ENCODE peak calls at places on chromosomes 16 and 17, in seven cellular contexts. F, R, A, B, K, Q and T are unnamed samples.

GRCh38 chr16:87153326-87153725 is 163.9 kb downstream of the C16orf95 start:
- DNase-seq in F (no peak), R (no peak), A (no peak), B (no peak), K (no peak), Q (no peak), T (no peak)

GRCh38 chr16:1723450-1724147 is 17.6 kb downstream of the MAPK8IP3 start:
- DNase-seq in F (peak), R (peak), A (peak), B (peak), K (no peak), Q (no peak), T (no peak)

GRCh38 chr16:49932943-49933342 is 77.0 kb upstream of the ZNF423 start:
- DNase-seq in F (no peak), R (peak), A (no peak), B (no peak), K (no peak), Q (no peak), T (no peak)

GRCh38 chr17:50380369-50381259 is 7.6 kb downstream of the EME1 start:
- DNase-seq in F (no peak), R (peak), A (no peak), B (no peak), K (no peak), Q (no peak), T (no peak)

GRCh38 chr17:16040710-16041251 is 41.2 kb downstream of the TTC19 start:
- DNase-seq in F (no peak), R (no peak), A (peak), B (no peak), K (no peak), Q (no peak), T (no peak)

GRCh38 chr17:46742539-46743270 is 75.8 kb downstream of the WNT3 start:
- DNase-seq in F (no peak), R (no peak), A (no peak), B (peak), K (no peak), Q (no peak), T (no peak)

GRCh38 chr17:7018331-7018964 is 4.4 kb upstream of the BCL6B start:
- DNase-seq in F (no peak), R (no peak), A (no peak), B (no peak), K (no peak), Q (no peak), T (no peak)

GRCh38 chr17:50687200-50688066 is 20.3 kb downstream of the ANKRD40 start:
- DNase-seq in F (no peak), R (peak), A (no peak), B (no peak), K (no peak), Q (no peak), T (no peak)

GRCh38 chr17:33322063-33322462 is 29.0 kb upstream of the ASIC2 start:
- DNase-seq in F (no peak), R (no peak), A (no peak), B (no peak), K (no peak), Q (no peak), T (no peak)